ENCODE peak calls at places on chromosomes 2 and 18, in six cellular contexts. I is CD4-positive, alpha-beta T cell; T is AG10803; E is brain microvascular endothelial cell; R is A549; M is AG04449. C is an unnamed sample.

GRCh38 chr2:205659922-205660321 is 22.4 kb upstream of the NRP2 start:
- DNase-seq in R (no peak), T (no peak), I (no peak), M (no peak), E (no peak), C (no peak)

GRCh38 chr2:57696016-57696415 is 350.6 kb upstream of the VRK2 start:
- DNase-seq in M (no peak), E (peak; percentile 50), R (peak; percentile 14), T (no peak), I (no peak), C (no peak)

GRCh38 chr2:73885406-73885805 is 7.4 kb upstream of the ACTG2 start:
- DNase-seq in R (no peak), M (no peak), E (no peak), T (peak; percentile 58), I (no peak), C (no peak)

GRCh38 chr2:45542013-45542412 is 69.1 kb downstream of the SRBD1 start:
- DNase-seq in M (no peak), R (no peak), I (no peak), E (no peak), T (no peak), C (no peak)

GRCh38 chr2:6946722-6947121 is 29.5 kb downstream of the RNF144A start:
- DNase-seq in T (peak; percentile 71), E (peak; percentile 49), I (no peak), R (no peak), M (peak; percentile 26), C (no peak)

GRCh38 chr2:33166287-33166881 is 219.6 kb downstream of the LTBP1 start:
- DNase-seq in M (peak; percentile 83), T (peak; percentile 85), R (no peak), I (no peak), E (no peak), C (no peak)

GRCh38 chr2:18477333-18477732 is 83.1 kb downstream of the RDH14 start:
- DNase-seq in I (no peak), E (no peak), R (no peak), T (no peak), M (no peak), C (no peak)

GRCh38 chr18:75131455-75132000 is 77.4 kb downstream of the PTGR3 start:
- DNase-seq in M (no peak), E (no peak), T (no peak), R (no peak), I (no peak), C (no peak)

GRCh38 chr2:169091761-169092523 is 22.6 kb downstream of the DHRS9 start:
- DNase-seq in M (no peak), I (no peak), R (no peak), E (peak; percentile 49), T (peak; percentile 5), C (no peak)

GRCh38 chr2:110106642-110107041 is 9.0 kb downstream of the MALL start:
- DNase-seq in R (peak; percentile 58), I (no peak), M (peak; percentile 40), E (no peak), T (peak; percentile 62), C (no peak)

GRCh38 chr2:179447839-179448447 is 183.3 kb upstream of the SESTD1 start:
- DNase-seq in T (no peak), M (no peak), R (no peak), E (no peak), I (no peak), C (no peak)

GRCh38 chr2:41464395-41464794 is 583.4 kb upstream of the PKDCC start:
- DNase-seq in I (no peak), T (no peak), E (no peak), M (no peak), R (no peak), C (no peak)

GRCh38 chr2:65351234-65351947 is 81.0 kb downstream of the SPRED2 start:
- DNase-seq in T (no peak), R (no peak), M (no peak), E (peak; percentile 70), I (no peak), C (no peak)

GRCh38 chr2:104952976-104953375 is 84.9 kb upstream of the MRPS9 start:
- DNase-seq in E (no peak), R (no peak), I (no peak), T (no peak), M (no peak), C (no peak)

GRCh38 chr2:110126926-110127325 is 11.3 kb upstream of the MALL start:
- DNase-seq in M (no peak), E (no peak), I (no peak), R (no peak), T (no peak), C (no peak)

GRCh38 chr2:226131299-226131784 is 668.3 kb downstream of the IRS1 start:
- DNase-seq in M (no peak), T (no peak), E (no peak), R (no peak), I (no peak), C (no peak)

GRCh38 chr2:237691908-237692600 is 64.7 kb downstream of the LRRFIP1 start:
- DNase-seq in E (peak; percentile 86), R (peak; percentile 68), M (no peak), T (peak; percentile 86), I (peak; percentile 95), C (peak; percentile 85)

GRCh38 chr2:147086715-147087114 is 758.1 kb upstream of the ACVR2A start:
- DNase-seq in M (no peak), R (no peak), T (no peak), I (no peak), E (no peak), C (no peak)

GRCh38 chr2:55118643-55119065 is 68.4 kb upstream of the RTN4 start:
- DNase-seq in R (no peak), E (no peak), M (no peak), T (no peak), I (no peak), C (no peak)

GRCh38 chr2:19752500-19752899 is 149.3 kb downstream of the TTC32 start:
- DNase-seq in E (no peak), M (no peak), T (no peak), I (no peak), R (no peak), C (no peak)

GRCh38 chr18:79625195-79625923 is 54.2 kb upstream of the CTDP1 start:
- DNase-seq in I (no peak), T (no peak), E (no peak), M (no peak), R (no peak), C (no peak)

GRCh38 chr2:143284087-143284675 is 155.0 kb downstream of the ARHGAP15 start:
- DNase-seq in I (peak; percentile 3), T (peak; percentile 40), M (no peak), E (peak; percentile 3), R (peak; percentile 5), C (no peak)
- TF ChIP-seq CTCF in I (peak; percentile 81), T (peak; percentile 81), M (peak; percentile 56), E (peak; percentile 90), R (peak; percentile 60), C (peak; percentile 59)

DNA sequence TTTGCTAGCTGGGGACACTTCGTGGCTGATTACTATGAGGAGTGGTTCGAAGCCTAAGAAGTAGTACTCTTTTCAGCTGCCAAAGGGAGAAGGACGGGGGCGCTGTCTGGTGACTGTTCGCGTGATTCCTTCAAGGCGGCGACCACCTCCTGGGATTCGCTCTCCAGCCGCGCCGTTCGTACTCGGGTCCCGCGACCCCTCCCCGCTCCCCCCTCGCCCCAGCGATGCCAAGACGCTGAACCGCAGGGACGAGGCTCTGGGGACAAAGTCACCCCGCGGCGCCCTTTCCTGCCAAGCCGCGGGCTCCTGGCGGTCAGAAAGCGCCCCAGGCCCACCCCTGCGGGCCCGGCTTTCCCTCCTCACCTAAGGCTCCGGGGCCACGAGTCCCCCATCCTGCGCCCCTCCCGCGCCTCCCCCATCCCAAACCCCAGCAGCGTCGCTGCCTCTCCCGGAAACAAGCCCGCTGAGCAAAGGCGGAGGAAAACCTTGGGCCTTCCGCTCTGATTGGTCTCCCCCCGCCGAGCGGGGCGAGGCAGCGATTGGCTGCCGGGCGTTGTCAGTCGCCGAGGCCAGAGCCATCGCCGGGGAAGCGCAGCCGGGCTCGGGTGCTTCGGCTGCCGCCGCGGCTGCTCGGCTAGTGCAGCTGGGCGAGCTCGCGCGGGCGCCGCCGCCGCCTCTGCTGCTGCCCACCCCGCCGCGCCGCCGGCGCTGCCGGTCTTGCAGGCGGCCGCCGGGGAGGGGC is 404.3 kb downstream of the XIRP2 start:
- DNase-seq in E (peak; percentile 89), M (peak; percentile 38), R (peak; percentile 81), T (peak; percentile 87), I (peak; percentile 37), C (peak; percentile 69)
- TF ChIP-seq CTCF in E (peak; percentile 60), M (peak; percentile 50), R (peak; percentile 48), T (peak; percentile 41), I (no peak), C (peak; percentile 49)

GRCh38 chr2:106863387-106863786 is 22.6 kb downstream of the ST6GAL2 start:
- DNase-seq in E (no peak), I (no peak), T (no peak), R (no peak), M (no peak), C (no peak)
- TF ChIP-seq CTCF in E (peak; percentile 55), I (no peak), T (peak; percentile 33), R (peak; percentile 48), M (peak; percentile 14), C (no peak)

DNA sequence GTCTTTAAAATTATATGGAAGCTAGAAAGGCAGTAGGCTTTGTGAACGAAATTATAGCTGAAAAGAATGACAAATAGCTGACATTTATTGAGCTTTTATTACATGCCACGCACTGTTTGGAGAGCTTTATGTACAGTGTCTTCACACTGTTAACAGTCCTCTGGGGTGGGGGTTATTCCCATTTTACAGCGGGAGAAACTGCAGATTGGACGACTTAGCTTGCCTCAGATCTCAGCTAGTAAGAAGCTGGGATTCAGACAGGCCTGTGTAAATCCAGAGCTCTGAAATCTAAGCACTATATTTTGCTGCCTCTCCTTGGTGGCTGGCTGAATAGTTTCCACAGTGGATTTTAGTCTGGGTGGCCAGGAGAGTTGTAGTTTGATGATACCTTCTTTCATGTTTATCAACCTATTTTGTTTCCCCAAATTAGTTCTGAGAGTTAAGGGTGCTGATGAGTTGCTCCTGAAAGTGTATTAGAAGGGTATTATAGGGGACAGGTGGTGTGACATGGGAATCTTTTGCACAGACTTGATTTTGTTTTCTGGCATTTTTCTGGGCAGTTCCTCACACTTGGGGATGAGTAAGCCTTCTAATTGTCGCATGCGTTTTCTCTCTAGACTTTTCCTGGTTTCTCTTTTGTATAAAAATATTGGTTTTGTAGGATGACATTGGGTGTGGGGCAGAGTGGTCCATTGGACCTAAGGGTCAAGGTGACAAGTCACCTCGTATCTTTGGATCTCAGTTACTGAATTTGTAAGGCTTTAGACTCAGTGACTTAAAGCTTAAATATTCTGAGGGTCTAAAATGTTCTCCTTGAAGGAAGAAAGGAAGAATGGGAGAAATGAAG is 1.5 kb downstream of the ACSL3 start:
- DNase-seq in M (no peak), E (no peak), T (peak; percentile 53), I (no peak), R (no peak), C (no peak)
- TF ChIP-seq CTCF in M (peak; percentile 15), E (peak; percentile 25), T (peak; percentile 49), I (no peak), R (no peak), C (peak; percentile 24)

GRCh38 chr2:155250800-155251199 is 552.3 kb downstream of the KCNJ3 start:
- DNase-seq in E (no peak), M (no peak), R (no peak), T (no peak), I (no peak), C (no peak)
- TF ChIP-seq CTCF in E (peak; percentile 50), M (no peak), R (peak; percentile 15), T (no peak), I (no peak), C (peak; percentile 38)

DNA sequence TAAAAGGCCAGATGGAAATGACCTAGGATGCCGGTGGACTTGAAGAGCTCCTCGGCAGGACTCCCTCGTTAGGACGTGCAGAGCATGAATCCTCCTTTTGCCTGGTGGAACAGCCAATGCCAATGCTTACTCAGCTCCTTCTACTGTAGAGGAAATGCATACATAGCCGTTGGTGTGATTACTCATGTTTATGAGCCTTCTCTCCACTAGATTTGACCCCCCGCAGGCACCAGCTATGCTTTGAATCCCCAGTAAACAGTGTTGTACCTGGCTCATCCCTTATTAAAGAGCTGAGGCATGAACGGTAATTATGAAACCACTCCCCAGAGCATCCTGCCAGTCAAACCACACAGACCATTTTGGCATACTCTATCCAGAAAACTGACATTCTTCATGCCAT is 172.8 kb downstream of the ANTXR1 start:
- DNase-seq in M (no peak), T (peak; percentile 62), I (no peak), R (no peak), E (peak; percentile 49), C (no peak)
- TF ChIP-seq CTCF in M (no peak), T (no peak), I (no peak), R (no peak), E (no peak), C (no peak)